ENCODE peak calls at places on chromosomes 2 and 18, in seven cellular contexts. I is kidney epithelial cell, J is WERI-Rb-1, S is suprapubic skin, P is left lung, A is bronchial epithelial cell, E is heart left ventricle. O is an unnamed sample. For H3K27me3, the result is how much of the 10 kb centered on the place peaks cover.

GRCh38 chr18:67463829-67464228 is 52.7 kb downstream of the DSEL start:
- DNase-seq in I (no peak), J (no peak), S (no peak), P (no peak), A (peak), E (no peak), O (no peak)

GRCh38 chr2:69717902-69718301 is 24.0 kb upstream of the ANXA4 start:
- DNase-seq in I (no peak), J (no peak), S (no peak), P (no peak), A (peak), E (no peak), O (no peak)

GRCh38 chr2:157196956-157197355 is 60.5 kb upstream of the GALNT5 start:
- DNase-seq in I (no peak), J (no peak), S (no peak), P (no peak), A (no peak), E (no peak), O (no peak)

GRCh38 chr2:20593072-20594034 is 57.5 kb downstream of the HS1BP3 start:
- DNase-seq in I (peak), J (peak), S (peak), P (peak), A (peak), E (no peak), O (no peak)

GRCh38 chr2:216279459-216279858 is 92.8 kb downstream of the MARCHF4 start:
- DNase-seq in I (no peak), J (no peak), S (no peak), P (no peak), A (no peak), E (no peak), O (no peak)

GRCh38 chr2:209073151-209073550 is 350.7 kb upstream of the MAP2 start:
- DNase-seq in I (no peak), J (no peak), S (no peak), P (no peak), A (no peak), E (no peak), O (no peak)

GRCh38 chr18:57438669-57439616 is 3.8 kb downstream of the ONECUT2 start:
- DNase-seq in I (no peak), J (peak), S (no peak), P (no peak), A (no peak), E (no peak), O (no peak)

GRCh38 chr2:122886479-122887130 is 1131.2 kb downstream of the TSN start:
- DNase-seq in I (no peak), J (peak), S (no peak), P (no peak), A (no peak), E (no peak), O (no peak)

GRCh38 chr2:25453199-25453903 is 111.6 kb upstream of the DNMT3A start:
- DNase-seq in I (no peak), J (peak), S (no peak), P (no peak), A (peak), E (no peak), O (no peak)

DNA sequence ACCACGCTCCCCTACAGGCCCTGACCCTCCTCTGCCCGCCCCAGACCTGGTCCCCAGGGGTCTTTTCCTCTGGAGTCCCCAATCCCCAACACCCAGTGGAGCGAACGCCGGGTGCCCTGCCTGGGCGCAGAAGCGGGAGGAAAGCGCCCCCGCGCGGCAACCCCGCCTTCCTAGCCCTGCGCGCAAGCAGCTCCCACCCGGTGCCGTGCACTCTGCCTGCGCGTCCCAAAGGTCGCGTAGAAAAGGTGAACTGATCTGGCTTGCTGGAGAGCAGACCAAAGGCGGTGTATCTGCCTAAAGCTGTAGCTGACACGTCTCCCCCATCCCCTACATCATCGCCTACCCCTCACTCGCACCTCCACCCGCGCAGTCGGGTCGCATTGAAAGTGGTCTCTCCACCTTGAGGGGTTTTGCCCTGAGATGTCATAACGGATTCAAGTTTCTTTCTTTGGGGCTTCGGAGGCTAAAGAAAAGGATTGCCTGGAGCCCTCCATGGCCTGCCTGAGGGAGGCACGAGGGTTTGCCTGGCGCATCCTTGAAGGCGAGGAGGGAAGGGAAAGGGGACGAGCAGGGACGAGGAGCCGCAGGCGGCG is 5.7 kb downstream of the GAD1 start:
- DNase-seq in I (no peak), J (no peak), S (no peak), P (no peak), A (no peak), E (no peak), O (no peak)
- H3K27me3 ChIP-seq in I (half or more), J (under half), S (half or more), P (half or more), A (half or more), E (half or more), O (half or more)

DNA sequence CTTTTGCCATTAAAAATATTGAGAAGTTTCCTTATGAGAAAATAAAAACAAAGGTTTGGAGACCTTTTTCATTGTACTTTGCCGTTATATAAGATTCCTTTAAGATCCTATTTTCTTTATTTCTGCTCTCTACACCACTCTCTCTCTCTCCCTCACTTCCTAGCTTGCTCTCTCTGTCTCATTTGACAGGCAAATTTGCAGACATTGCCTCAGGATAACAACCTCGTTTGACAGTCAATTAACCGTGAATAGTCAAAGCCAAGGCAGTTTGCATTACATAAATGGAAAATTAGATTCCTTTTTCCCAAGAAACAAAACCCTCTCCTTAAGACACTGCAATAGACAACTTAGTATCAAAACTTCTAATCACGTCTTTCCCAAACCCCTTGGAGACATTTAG is 7.4 kb downstream of the SKOR2 start:
- DNase-seq in I (no peak), J (no peak), S (no peak), P (no peak), A (no peak), E (no peak), O (no peak)
- H3K27me3 ChIP-seq in I (under half), J (under half), S (half or more), P (half or more), A (under half), E (half or more), O (under half)

GRCh38 chr2:207219716-207220414 is 54.1 kb upstream of the KLF7 start:
- DNase-seq in I (no peak), J (no peak), S (no peak), P (no peak), A (peak), E (no peak), O (peak)

GRCh38 chr2:207219036-207219435 is 53.3 kb upstream of the KLF7 start:
- DNase-seq in I (no peak), J (no peak), S (no peak), P (no peak), A (no peak), E (no peak), O (no peak)

GRCh38 chr2:207223051-207223450 is 57.3 kb upstream of the KLF7 start:
- DNase-seq in I (peak), J (peak), S (no peak), P (no peak), A (peak), E (no peak), O (peak)

GRCh38 chr2:207224391-207224790 is 58.6 kb upstream of the KLF7 start:
- DNase-seq in I (no peak), J (no peak), S (no peak), P (no peak), A (no peak), E (no peak), O (no peak)

GRCh38 chr2:207221731-207222130 is 56.0 kb upstream of the KLF7 start:
- DNase-seq in I (no peak), J (no peak), S (no peak), P (no peak), A (no peak), E (no peak), O (no peak)
- H3K27me3 ChIP-seq in I (under half), J (under half), S (under half), P (under half), A (under half), E (under half), O (under half)

DNA sequence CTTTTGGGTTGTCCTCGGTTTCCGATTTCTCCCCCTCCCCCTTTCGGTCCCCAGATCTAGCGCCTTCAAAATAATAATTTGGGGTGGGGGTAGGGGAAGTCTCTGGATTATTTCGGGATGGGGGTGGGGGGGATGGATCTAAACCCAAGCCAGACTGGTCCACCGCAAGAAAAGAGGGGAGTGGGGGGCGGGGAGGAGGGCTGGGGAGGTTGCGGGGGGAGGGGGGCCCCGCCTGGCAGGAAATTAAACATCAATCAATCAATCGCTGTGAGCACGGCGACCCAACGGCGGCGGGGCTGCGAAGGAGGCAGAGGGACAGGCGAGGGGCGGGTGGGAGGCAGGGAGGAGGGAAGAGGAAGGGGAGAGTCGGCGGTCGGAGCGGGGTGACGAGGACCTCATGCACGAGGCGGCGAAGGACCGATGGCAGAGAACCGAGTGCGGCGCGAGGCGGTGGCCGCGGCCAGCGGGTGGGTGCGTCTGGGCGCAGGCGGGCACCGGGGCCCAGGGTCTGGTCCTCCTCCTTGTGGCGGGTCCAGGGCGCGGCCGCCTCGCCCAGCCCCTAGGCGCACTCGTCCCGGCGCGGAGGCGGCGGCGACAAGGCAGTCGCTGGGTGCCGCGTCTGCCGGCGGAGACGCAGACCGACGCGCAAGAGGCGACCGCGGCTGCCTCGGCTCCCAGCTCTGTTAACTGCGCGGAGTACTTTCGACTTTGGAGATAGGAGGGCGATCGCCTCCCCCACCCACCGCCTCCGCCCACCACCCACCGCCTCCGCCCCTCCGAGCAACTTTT is 472 bp upstream of the SATB2 start:
- DNase-seq in I (no peak), J (peak), S (no peak), P (peak), A (no peak), E (no peak), O (no peak)
- H3K27me3 ChIP-seq in I (under half), J (under half), S (half or more), P (half or more), A (under half), E (half or more), O (under half)

DNA sequence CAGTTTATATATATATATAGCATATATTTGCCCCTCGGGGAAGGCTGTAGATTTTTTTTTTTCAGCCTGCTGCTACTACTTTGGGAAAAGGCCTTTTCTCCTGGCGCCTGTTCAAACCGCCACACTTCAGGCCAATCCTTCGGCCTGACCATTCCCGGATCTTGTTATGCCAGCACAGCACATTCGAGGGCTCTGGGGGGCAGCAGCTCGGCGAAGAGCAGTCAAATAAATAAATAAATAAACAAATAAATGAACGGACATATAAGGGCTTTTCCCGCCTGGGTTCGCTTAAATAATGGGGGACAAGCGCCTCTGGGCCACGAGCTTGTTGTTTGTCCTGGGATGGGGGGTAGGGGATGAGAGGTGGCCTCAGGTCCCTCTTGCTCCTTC is 10.6 kb downstream of the HOXD8 start:
- DNase-seq in I (no peak), J (no peak), S (peak), P (no peak), A (no peak), E (no peak), O (no peak)
- H3K27me3 ChIP-seq in I (under half), J (half or more), S (half or more), P (half or more), A (half or more), E (half or more), O (under half)

GRCh38 chr2:104867351-104868080 is 13.6 kb downstream of the POU3F3 start:
- DNase-seq in I (no peak), J (no peak), S (no peak), P (peak), A (no peak), E (no peak), O (no peak)

GRCh38 chr2:104868081-104868806 is 14.3 kb downstream of the POU3F3 start:
- DNase-seq in I (no peak), J (no peak), S (no peak), P (no peak), A (no peak), E (no peak), O (no peak)

GRCh38 chr2:104864751-104865470 is 11.0 kb downstream of the POU3F3 start:
- DNase-seq in I (no peak), J (no peak), S (no peak), P (no peak), A (no peak), E (no peak), O (no peak)

GRCh38 chr2:104866883-104867350 is 13.0 kb downstream of the POU3F3 start:
- DNase-seq in I (no peak), J (no peak), S (no peak), P (peak), A (no peak), E (no peak), O (no peak)

GRCh38 chr2:104866122-104866864 is 12.4 kb downstream of the POU3F3 start:
- DNase-seq in I (no peak), J (no peak), S (no peak), P (no peak), A (no peak), E (no peak), O (no peak)
- H3K27me3 ChIP-seq in I (under half), J (half or more), S (half or more), P (half or more), A (half or more), E (half or more), O (under half)

GRCh38 chr2:100107440-100107839 is 35.0 kb downstream of the AFF3 start:
- DNase-seq in I (no peak), J (no peak), S (no peak), P (no peak), A (no peak), E (no peak), O (no peak)

GRCh38 chr2:100106460-100106859 is 35.9 kb downstream of the AFF3 start:
- DNase-seq in I (no peak), J (no peak), S (no peak), P (no peak), A (no peak), E (no peak), O (no peak)

GRCh38 chr2:100107911-100108647 is 34.3 kb downstream of the AFF3 start:
- DNase-seq in I (no peak), J (peak), S (no peak), P (no peak), A (no peak), E (no peak), O (no peak)

GRCh38 chr2:100114011-100114433 is 28.4 kb downstream of the AFF3 start:
- DNase-seq in I (no peak), J (no peak), S (no peak), P (no peak), A (no peak), E (no peak), O (no peak)

DNA sequence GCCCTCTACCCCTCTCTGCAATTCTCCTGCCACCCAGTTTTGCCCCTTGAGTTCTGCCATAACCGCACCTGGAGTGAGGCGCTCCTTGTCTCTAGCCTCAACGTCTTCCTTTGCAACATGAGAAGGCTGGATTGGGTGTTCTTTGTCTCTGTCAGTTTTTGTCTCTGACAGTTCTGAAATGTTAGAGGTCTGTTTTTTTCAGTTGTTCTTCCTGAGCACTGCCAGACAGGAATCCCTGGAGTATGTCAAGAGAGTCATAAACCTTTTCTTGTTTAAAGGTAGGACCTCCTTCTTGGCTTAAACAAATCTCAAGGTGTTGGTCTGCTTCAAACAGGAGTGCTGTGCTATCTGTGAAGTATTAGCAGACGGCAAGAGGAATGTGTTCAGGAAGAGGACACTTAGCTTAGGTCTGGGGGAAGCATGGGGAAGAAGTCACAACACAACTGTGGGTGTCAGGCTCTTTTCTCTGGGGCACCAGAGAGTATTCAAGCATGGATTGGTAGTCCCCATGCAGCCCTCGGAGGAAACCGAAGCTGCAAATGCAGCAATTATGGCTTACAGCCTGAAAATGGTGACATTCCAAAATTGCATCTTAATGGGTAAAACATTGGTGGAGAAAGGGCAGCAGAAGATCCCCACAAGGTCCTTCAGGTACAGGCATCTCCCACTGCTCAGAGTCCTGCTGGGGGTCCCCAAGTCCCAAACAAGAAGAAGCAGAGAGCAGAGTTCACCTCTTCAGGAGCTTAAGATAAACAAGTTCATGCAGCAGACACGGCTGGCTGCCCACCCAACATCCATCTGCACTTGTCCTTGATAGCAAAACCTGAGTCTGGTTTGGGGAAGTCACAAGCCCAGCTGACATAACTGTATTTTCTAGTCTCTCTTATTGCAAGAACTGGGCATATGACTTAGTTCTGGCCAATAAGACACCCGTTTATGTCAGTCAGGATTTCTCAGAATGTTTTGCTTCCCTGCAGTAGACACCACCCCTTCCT is 32.1 kb downstream of the AFF3 start:
- DNase-seq in I (no peak), J (no peak), S (no peak), P (no peak), A (no peak), E (no peak), O (no peak)
- H3K27me3 ChIP-seq in I (under half), J (under half), S (under half), P (under half), A (under half), E (under half), O (under half)